ENCODE peak calls at places on chromosomes 12 and 14, in eight cellular contexts. One of them, this sample, is unnamed.

GRCh38 chr14:51914310-51914709 is 53.9 kb downstream of the GNG2 start:
- DNase-seq in head of caudate nucleus: no peak
- DNase-seq in K562: no peak
- DNase-seq in RWPE1: no peak
- DNase-seq in caudate nucleus: no peak
- DNase-seq in NCI-H2029: no peak
- DNase-seq in cardiac fibroblast: no peak
- DNase-seq in effector memory CD8-positive, alpha-beta T cell: no peak
- DNase-seq in this sample: no peak

GRCh38 chr12:122166422-122167327 is 7.3 kb downstream of the IL31 start:
- DNase-seq in head of caudate nucleus: no peak
- DNase-seq in RWPE1: no peak
- DNase-seq in K562: no peak
- DNase-seq in effector memory CD8-positive, alpha-beta T cell: peak; percentile 16
- DNase-seq in NCI-H2029: no peak
- DNase-seq in caudate nucleus: no peak
- DNase-seq in cardiac fibroblast: no peak
- DNase-seq in this sample: no peak

GRCh38 chr12:110314308-110314707 is 33.3 kb downstream of the ATP2A2 start:
- DNase-seq in RWPE1: peak; percentile 46
- DNase-seq in head of caudate nucleus: no peak
- DNase-seq in caudate nucleus: no peak
- DNase-seq in cardiac fibroblast: peak; percentile 74
- DNase-seq in K562: no peak
- DNase-seq in effector memory CD8-positive, alpha-beta T cell: no peak
- DNase-seq in NCI-H2029: no peak
- DNase-seq in this sample: peak; percentile 74

GRCh38 chr14:88154321-88154720 is 149.4 kb downstream of the GPR65 start:
- DNase-seq in effector memory CD8-positive, alpha-beta T cell: no peak
- DNase-seq in RWPE1: no peak
- DNase-seq in caudate nucleus: no peak
- DNase-seq in NCI-H2029: no peak
- DNase-seq in head of caudate nucleus: no peak
- DNase-seq in K562: no peak
- DNase-seq in cardiac fibroblast: no peak
- DNase-seq in this sample: no peak

GRCh38 chr14:34649344-34649743 is 19.4 kb upstream of the SNX6 start:
- DNase-seq in K562: peak; percentile 11
- DNase-seq in head of caudate nucleus: no peak
- DNase-seq in cardiac fibroblast: peak; percentile 79
- DNase-seq in NCI-H2029: no peak
- DNase-seq in effector memory CD8-positive, alpha-beta T cell: no peak
- DNase-seq in RWPE1: peak; percentile 57
- DNase-seq in caudate nucleus: no peak
- DNase-seq in this sample: peak; percentile 73

GRCh38 chr14:76412501-76412900 is 36.6 kb downstream of the ESRRB start:
- DNase-seq in K562: no peak
- DNase-seq in caudate nucleus: no peak
- DNase-seq in cardiac fibroblast: no peak
- DNase-seq in RWPE1: no peak
- DNase-seq in NCI-H2029: no peak
- DNase-seq in effector memory CD8-positive, alpha-beta T cell: no peak
- DNase-seq in head of caudate nucleus: no peak
- DNase-seq in this sample: no peak

GRCh38 chr14:64717870-64718269 is 13.6 kb downstream of the PLEKHG3 start:
- DNase-seq in head of caudate nucleus: no peak
- DNase-seq in K562: no peak
- DNase-seq in caudate nucleus: no peak
- DNase-seq in NCI-H2029: peak; percentile 53
- DNase-seq in effector memory CD8-positive, alpha-beta T cell: no peak
- DNase-seq in RWPE1: no peak
- DNase-seq in cardiac fibroblast: no peak
- DNase-seq in this sample: peak; percentile 60

GRCh38 chr12:47828967-47829482 is 9.3 kb upstream of the HDAC7 start:
- DNase-seq in cardiac fibroblast: peak; percentile 87
- DNase-seq in head of caudate nucleus: no peak
- DNase-seq in K562: peak; percentile 89
- DNase-seq in effector memory CD8-positive, alpha-beta T cell: no peak
- DNase-seq in caudate nucleus: no peak
- DNase-seq in NCI-H2029: no peak
- DNase-seq in RWPE1: peak; percentile 95
- DNase-seq in this sample: peak; percentile 79

GRCh38 chr14:73231874-73232851 is 5.1 kb upstream of the PAPLN start:
- DNase-seq in cardiac fibroblast: no peak
- DNase-seq in K562: peak; percentile 34
- DNase-seq in RWPE1: no peak
- DNase-seq in NCI-H2029: no peak
- DNase-seq in head of caudate nucleus: no peak
- DNase-seq in effector memory CD8-positive, alpha-beta T cell: no peak
- DNase-seq in caudate nucleus: no peak
- DNase-seq in this sample: no peak

GRCh38 chr12:96227365-96228106 is 33.4 kb downstream of the ELK3 start:
- DNase-seq in RWPE1: no peak
- DNase-seq in NCI-H2029: no peak
- DNase-seq in cardiac fibroblast: no peak
- DNase-seq in caudate nucleus: no peak
- DNase-seq in head of caudate nucleus: no peak
- DNase-seq in K562: no peak
- DNase-seq in effector memory CD8-positive, alpha-beta T cell: no peak
- DNase-seq in this sample: no peak

GRCh38 chr12:111178194-111179081 is 190.5 kb downstream of the PHETA1 start:
- DNase-seq in RWPE1: no peak
- DNase-seq in head of caudate nucleus: no peak
- DNase-seq in NCI-H2029: no peak
- DNase-seq in caudate nucleus: no peak
- DNase-seq in effector memory CD8-positive, alpha-beta T cell: no peak
- DNase-seq in K562: no peak
- DNase-seq in cardiac fibroblast: peak; percentile 36
- DNase-seq in this sample: no peak

GRCh38 chr12:7959278-7960063 is 23.5 kb upstream of the SLC2A3 start:
- DNase-seq in NCI-H2029: no peak
- DNase-seq in K562: peak; percentile 17
- DNase-seq in effector memory CD8-positive, alpha-beta T cell: peak; percentile 35
- DNase-seq in caudate nucleus: no peak
- DNase-seq in RWPE1: peak; percentile 51
- DNase-seq in head of caudate nucleus: no peak
- DNase-seq in cardiac fibroblast: peak; percentile 40
- DNase-seq in this sample: peak; percentile 63

GRCh38 chr14:73248294-73248868 is 11.1 kb downstream of the PAPLN start:
- DNase-seq in RWPE1: no peak
- DNase-seq in cardiac fibroblast: no peak
- DNase-seq in K562: no peak
- DNase-seq in caudate nucleus: no peak
- DNase-seq in head of caudate nucleus: no peak
- DNase-seq in effector memory CD8-positive, alpha-beta T cell: no peak
- DNase-seq in NCI-H2029: no peak
- DNase-seq in this sample: peak; percentile 74

GRCh38 chr12:96078281-96078761 is 42.9 kb upstream of the LTA4H start:
- DNase-seq in caudate nucleus: no peak
- DNase-seq in RWPE1: no peak
- DNase-seq in cardiac fibroblast: peak; percentile 45
- DNase-seq in head of caudate nucleus: no peak
- DNase-seq in K562: no peak
- DNase-seq in NCI-H2029: peak; percentile 42
- DNase-seq in effector memory CD8-positive, alpha-beta T cell: no peak
- DNase-seq in this sample: no peak

GRCh38 chr12:124295431-124296058 is 652 bp downstream of the RFLNA start:
- DNase-seq in K562: no peak
- DNase-seq in NCI-H2029: no peak
- DNase-seq in effector memory CD8-positive, alpha-beta T cell: no peak
- DNase-seq in cardiac fibroblast: no peak
- DNase-seq in head of caudate nucleus: no peak
- DNase-seq in caudate nucleus: no peak
- DNase-seq in RWPE1: no peak
- DNase-seq in this sample: no peak

GRCh38 chr14:101598571-101599233 is 37.4 kb downstream of the DIO3 start:
- DNase-seq in K562: no peak
- DNase-seq in NCI-H2029: no peak
- DNase-seq in head of caudate nucleus: no peak
- DNase-seq in cardiac fibroblast: no peak
- DNase-seq in caudate nucleus: no peak
- DNase-seq in effector memory CD8-positive, alpha-beta T cell: no peak
- DNase-seq in RWPE1: no peak
- DNase-seq in this sample: no peak

GRCh38 chr12:47020211-47020821 is 59.1 kb upstream of the PCED1B start:
- DNase-seq in effector memory CD8-positive, alpha-beta T cell: no peak
- DNase-seq in head of caudate nucleus: no peak
- DNase-seq in cardiac fibroblast: no peak
- DNase-seq in RWPE1: no peak
- DNase-seq in NCI-H2029: no peak
- DNase-seq in caudate nucleus: no peak
- DNase-seq in K562: no peak
- DNase-seq in this sample: no peak

GRCh38 chr12:77965790-77966189 is 135.1 kb downstream of the NAV3 start:
- DNase-seq in NCI-H2029: no peak
- DNase-seq in K562: no peak
- DNase-seq in head of caudate nucleus: no peak
- DNase-seq in cardiac fibroblast: peak; percentile 31
- DNase-seq in RWPE1: no peak
- DNase-seq in caudate nucleus: no peak
- DNase-seq in effector memory CD8-positive, alpha-beta T cell: no peak
- DNase-seq in this sample: no peak

GRCh38 chr14:80584638-80585505 is 356.7 kb downstream of the CEP128 start:
- DNase-seq in K562: no peak
- DNase-seq in cardiac fibroblast: no peak
- DNase-seq in caudate nucleus: no peak
- DNase-seq in effector memory CD8-positive, alpha-beta T cell: no peak
- DNase-seq in head of caudate nucleus: no peak
- DNase-seq in RWPE1: peak; percentile 68
- DNase-seq in NCI-H2029: no peak
- DNase-seq in this sample: peak; percentile 89

GRCh38 chr14:54329082-54329695 is 67.6 kb upstream of the CDKN3 start:
- DNase-seq in cardiac fibroblast: peak; percentile 87
- DNase-seq in caudate nucleus: no peak
- DNase-seq in head of caudate nucleus: peak; percentile 43
- DNase-seq in effector memory CD8-positive, alpha-beta T cell: no peak
- DNase-seq in K562: peak; percentile 25
- DNase-seq in RWPE1: peak; percentile 63
- DNase-seq in NCI-H2029: peak; percentile 50
- DNase-seq in this sample: peak; percentile 51

GRCh38 chr12:110661337-110661972 is 27.5 kb downstream of the HVCN1 start:
- DNase-seq in RWPE1: no peak
- DNase-seq in cardiac fibroblast: no peak
- DNase-seq in K562: no peak
- DNase-seq in caudate nucleus: no peak
- DNase-seq in NCI-H2029: no peak
- DNase-seq in head of caudate nucleus: no peak
- DNase-seq in effector memory CD8-positive, alpha-beta T cell: peak; percentile 44
- DNase-seq in this sample: no peak

GRCh38 chr12:20125259-20125919 is 242.9 kb upstream of the PDE3A start:
- DNase-seq in caudate nucleus: no peak
- DNase-seq in head of caudate nucleus: no peak
- DNase-seq in NCI-H2029: no peak
- DNase-seq in RWPE1: no peak
- DNase-seq in effector memory CD8-positive, alpha-beta T cell: no peak
- DNase-seq in K562: no peak
- DNase-seq in cardiac fibroblast: peak; percentile 70
- DNase-seq in this sample: no peak

GRCh38 chr12:11697670-11698387 is 48.4 kb downstream of the ETV6 start:
- DNase-seq in cardiac fibroblast: peak; percentile 64
- DNase-seq in K562: no peak
- DNase-seq in effector memory CD8-positive, alpha-beta T cell: no peak
- DNase-seq in RWPE1: peak; percentile 31
- DNase-seq in NCI-H2029: no peak
- DNase-seq in head of caudate nucleus: no peak
- DNase-seq in caudate nucleus: no peak
- DNase-seq in this sample: peak; percentile 75

GRCh38 chr12:121223283-121223946 is 13.5 kb downstream of the P2RX4 start:
- DNase-seq in cardiac fibroblast: no peak
- DNase-seq in effector memory CD8-positive, alpha-beta T cell: peak; percentile 34
- DNase-seq in RWPE1: no peak
- DNase-seq in K562: no peak
- DNase-seq in head of caudate nucleus: no peak
- DNase-seq in NCI-H2029: no peak
- DNase-seq in caudate nucleus: no peak
- DNase-seq in this sample: peak; percentile 12

GRCh38 chr14:57486767-57487379 is 6.8 kb downstream of the CCDC198 start:
- DNase-seq in caudate nucleus: no peak
- DNase-seq in NCI-H2029: peak; percentile 26
- DNase-seq in RWPE1: peak; percentile 50
- DNase-seq in K562: peak; percentile 8
- DNase-seq in cardiac fibroblast: peak; percentile 59
- DNase-seq in effector memory CD8-positive, alpha-beta T cell: no peak
- DNase-seq in head of caudate nucleus: peak; percentile 27
- DNase-seq in this sample: peak; percentile 32

GRCh38 chr12:106288134-106288509 is 14.4 kb upstream of the TCP11L2 start:
- DNase-seq in NCI-H2029: no peak
- DNase-seq in head of caudate nucleus: no peak
- DNase-seq in K562: no peak
- DNase-seq in caudate nucleus: no peak
- DNase-seq in RWPE1: no peak
- DNase-seq in effector memory CD8-positive, alpha-beta T cell: no peak
- DNase-seq in cardiac fibroblast: no peak
- DNase-seq in this sample: no peak

GRCh38 chr12:33763331-33763730 is 259.0 kb upstream of the ALG10 start:
- DNase-seq in cardiac fibroblast: no peak
- DNase-seq in K562: no peak
- DNase-seq in RWPE1: no peak
- DNase-seq in effector memory CD8-positive, alpha-beta T cell: no peak
- DNase-seq in caudate nucleus: no peak
- DNase-seq in NCI-H2029: no peak
- DNase-seq in head of caudate nucleus: no peak
- DNase-seq in this sample: no peak

GRCh38 chr12:27595231-27595642 is 71.2 kb downstream of the PPFIBP1 start:
- DNase-seq in caudate nucleus: no peak
- DNase-seq in head of caudate nucleus: peak; percentile 66
- DNase-seq in effector memory CD8-positive, alpha-beta T cell: no peak
- DNase-seq in K562: no peak
- DNase-seq in RWPE1: no peak
- DNase-seq in cardiac fibroblast: peak; percentile 96
- DNase-seq in NCI-H2029: no peak
- DNase-seq in this sample: no peak

GRCh38 chr14:68794856-68795601 is 2.2 kb upstream of the ZFP36L1 start:
- DNase-seq in K562: peak; percentile 39
- DNase-seq in head of caudate nucleus: no peak
- DNase-seq in cardiac fibroblast: peak; percentile 91
- DNase-seq in caudate nucleus: no peak
- DNase-seq in NCI-H2029: no peak
- DNase-seq in RWPE1: no peak
- DNase-seq in effector memory CD8-positive, alpha-beta T cell: no peak
- DNase-seq in this sample: peak; percentile 57

GRCh38 chr14:50875359-50876090 is 3.7 kb downstream of the ABHD12B start:
- DNase-seq in head of caudate nucleus: no peak
- DNase-seq in caudate nucleus: no peak
- DNase-seq in RWPE1: no peak
- DNase-seq in K562: no peak
- DNase-seq in NCI-H2029: no peak
- DNase-seq in cardiac fibroblast: no peak
- DNase-seq in effector memory CD8-positive, alpha-beta T cell: peak; percentile 27
- DNase-seq in this sample: no peak

GRCh38 chr12:2884810-2885209 is 5.9 kb upstream of the TULP3 start:
- DNase-seq in NCI-H2029: no peak
- DNase-seq in RWPE1: no peak
- DNase-seq in cardiac fibroblast: no peak
- DNase-seq in K562: no peak
- DNase-seq in head of caudate nucleus: no peak
- DNase-seq in caudate nucleus: no peak
- DNase-seq in effector memory CD8-positive, alpha-beta T cell: no peak
- DNase-seq in this sample: no peak

GRCh38 chr12:103771466-103771865 is 69.6 kb downstream of the NT5DC3 start:
- DNase-seq in head of caudate nucleus: peak; percentile 33
- DNase-seq in effector memory CD8-positive, alpha-beta T cell: no peak
- DNase-seq in caudate nucleus: no peak
- DNase-seq in cardiac fibroblast: peak; percentile 65
- DNase-seq in K562: peak; percentile 32
- DNase-seq in RWPE1: peak; percentile 24
- DNase-seq in NCI-H2029: no peak
- DNase-seq in this sample: no peak

GRCh38 chr14:85527006-85527405 is 2.9 kb upstream of the FLRT2 start:
- DNase-seq in head of caudate nucleus: no peak
- DNase-seq in cardiac fibroblast: no peak
- DNase-seq in K562: no peak
- DNase-seq in effector memory CD8-positive, alpha-beta T cell: no peak
- DNase-seq in caudate nucleus: no peak
- DNase-seq in NCI-H2029: no peak
- DNase-seq in RWPE1: no peak
- DNase-seq in this sample: peak; percentile 14

GRCh38 chr14:77281852-77282251 is 10.8 kb upstream of the NGB start:
- DNase-seq in caudate nucleus: no peak
- DNase-seq in RWPE1: no peak
- DNase-seq in cardiac fibroblast: no peak
- DNase-seq in K562: no peak
- DNase-seq in effector memory CD8-positive, alpha-beta T cell: no peak
- DNase-seq in head of caudate nucleus: no peak
- DNase-seq in NCI-H2029: no peak
- DNase-seq in this sample: no peak

This sample was measured in mammary epithelial cell.